ENCODE peak calls at places on chromosomes 13 and 19, in five cellular contexts. H, K, X, T and J are unnamed samples. For H3K4me1 and H3K27me3, the result is how much of the 10 kb centered on the place peaks cover.

GRCh38 chr13:29924482-29924884 is 74.1 kb upstream of the UBL3 start:
- DNase-seq in H (no peak), K (no peak), X (no peak), T (no peak), J (no peak)

GRCh38 chr13:52842440-52842839 is 6.0 kb downstream of the PCDH8 start:
- DNase-seq in H (no peak), K (no peak), X (no peak), T (no peak), J (no peak)

GRCh38 chr19:45444318-45445041 is 20.8 kb upstream of the ERCC1 start:
- DNase-seq in H (peak), K (peak), X (peak), T (peak), J (peak)

GRCh38 chr13:108927615-108928014 is 298.2 kb downstream of the MYO16 start:
- DNase-seq in H (no peak), K (no peak), X (no peak), T (no peak), J (no peak)

GRCh38 chr13:75398072-75398471 is 83.9 kb downstream of the TBC1D4 start:
- DNase-seq in H (no peak), K (no peak), X (no peak), T (no peak), J (no peak)

GRCh38 chr19:47107201-47107952 is 6.2 kb downstream of the ZC3H4 start:
- DNase-seq in H (no peak), K (no peak), X (peak), T (no peak), J (no peak)

GRCh38 chr19:29576761-29577661 is 29.1 kb upstream of the POP4 start:
- DNase-seq in H (no peak), K (no peak), X (no peak), T (no peak), J (no peak)

GRCh38 chr13:66483712-66484111 is 746.4 kb downstream of the PCDH9 start:
- DNase-seq in H (no peak), K (no peak), X (no peak), T (no peak), J (no peak)

GRCh38 chr13:66077286-66077685 is 1152.8 kb downstream of the PCDH9 start:
- DNase-seq in H (no peak), K (no peak), X (no peak), T (no peak), J (no peak)

GRCh38 chr19:38191747-38192146 is 32.3 kb downstream of the DPF1 start:
- DNase-seq in H (no peak), K (no peak), X (no peak), T (no peak), J (no peak)

GRCh38 chr19:5086725-5087439 is 118.0 kb downstream of the KDM4B start:
- DNase-seq in H (peak), K (no peak), X (no peak), T (no peak), J (no peak)

GRCh38 chr13:113002891-113003290 is 33.9 kb downstream of the MCF2L start:
- DNase-seq in H (no peak), K (no peak), X (no peak), T (no peak), J (no peak)

GRCh38 chr19:3129112-3129511 is 6.7 kb upstream of the GNA15 start:
- DNase-seq in H (no peak), K (no peak), X (no peak), T (no peak), J (no peak)

GRCh38 chr13:40537146-40537895 is 129.1 kb downstream of the FOXO1 start:
- DNase-seq in H (no peak), K (no peak), X (no peak), T (no peak), J (no peak)

GRCh38 chr13:48161530-48162179 is 66.8 kb upstream of the MED4 start:
- DNase-seq in H (peak), K (no peak), X (peak), T (no peak), J (no peak)

GRCh38 chr13:35917942-35918645 is 213.1 kb downstream of the DCLK1 start:
- DNase-seq in H (no peak), K (no peak), X (no peak), T (no peak), J (no peak)

GRCh38 chr19:39224910-39225309 is 19.9 kb downstream of the IFNL3 start:
- DNase-seq in H (no peak), K (no peak), X (no peak), T (no peak), J (no peak)

GRCh38 chr13:35720690-35721554 is 244.4 kb upstream of the MAB21L1 start:
- DNase-seq in H (peak), K (peak), X (peak), T (peak), J (no peak)

GRCh38 chr13:19834704-19835103 is 28.7 kb downstream of the ZMYM5 start:
- DNase-seq in H (no peak), K (no peak), X (no peak), T (no peak), J (no peak)

GRCh38 chr13:33017410-33017929 is 1.2 kb downstream of the KL start:
- DNase-seq in H (peak), K (peak), X (peak), T (no peak), J (no peak)

GRCh38 chr13:49272296-49272695 is 24.6 kb downstream of the CDADC1 start:
- DNase-seq in H (no peak), K (no peak), X (no peak), T (no peak), J (no peak)

GRCh38 chr13:32824061-32824460 is 192.2 kb upstream of the KL start:
- DNase-seq in H (no peak), K (no peak), X (no peak), T (no peak), J (no peak)

GRCh38 chr13:20127563-20128458 is 33.0 kb downstream of the GJA3 start:
- DNase-seq in H (peak), K (peak), X (peak), T (peak), J (no peak)

GRCh38 chr13:50355797-50356196 is 340.6 kb downstream of the KCNRG start:
- DNase-seq in H (no peak), K (no peak), X (no peak), T (no peak), J (no peak)

GRCh38 chr19:3408996-3409345 is 42.6 kb downstream of the NFIC start:
- DNase-seq in H (no peak), K (no peak), X (no peak), T (no peak), J (no peak)

GRCh38 chr13:84455143-84455905 is 573.0 kb upstream of the SLITRK1 start:
- DNase-seq in H (no peak), K (no peak), X (no peak), T (no peak), J (no peak)

GRCh38 chr13:93552596-93552995 is 326.0 kb downstream of the GPC6 start:
- DNase-seq in H (no peak), K (no peak), X (no peak), T (no peak), J (no peak)

GRCh38 chr13:33940898-33941297 is 122.9 kb downstream of the RFC3 start:
- DNase-seq in H (no peak), K (no peak), X (no peak), T (no peak), J (no peak)

GRCh38 chr13:93450226-93450625 is 223.6 kb downstream of the GPC6 start:
- DNase-seq in H (no peak), K (no peak), X (no peak), T (no peak), J (no peak)

GRCh38 chr19:9914001-9914314 is 22.4 kb downstream of the OLFM2 start:
- DNase-seq in H (no peak), K (no peak), X (no peak), T (no peak), J (no peak)

GRCh38 chr13:87669379-87669978 is 1.7 kb upstream of the SLITRK5 start:
- DNase-seq in H (no peak), K (no peak), X (no peak), T (no peak), J (no peak)

GRCh38 chr19:21484631-21485030 is 20.8 kb upstream of the ZNF429 start:
- DNase-seq in H (no peak), K (no peak), X (no peak), T (no peak), J (no peak)

GRCh38 chr13:31824705-31825512 is 85.6 kb downstream of the RXFP2 start:
- DNase-seq in H (no peak), K (no peak), X (no peak), T (no peak), J (no peak)

GRCh38 chr13:80244574-80244973 is 96.4 kb downstream of the SPRY2 start:
- DNase-seq in H (no peak), K (no peak), X (no peak), T (no peak), J (no peak)

GRCh38 chr13:102392810-102393209 is 9.0 kb downstream of the FGF14 start:
- DNase-seq in H (no peak), K (no peak), X (no peak), T (no peak), J (no peak)

GRCh38 chr19:17095141-17095919 is 19.8 kb downstream of the MYO9B start:
- DNase-seq in H (peak), K (peak), X (no peak), T (no peak), J (no peak)

GRCh38 chr13:113625965-113626661 is 31.9 kb downstream of the ATP4B start:
- DNase-seq in H (no peak), K (no peak), X (no peak), T (peak), J (no peak)

GRCh38 chr13:44301639-44302015 is 72.0 kb upstream of the SERP2 start:
- DNase-seq in H (no peak), K (no peak), X (no peak), T (no peak), J (no peak)
- H3K4me1 ChIP-seq in H (half or more), K (under half), X (half or more), T (under half), J (under half)

DNA sequence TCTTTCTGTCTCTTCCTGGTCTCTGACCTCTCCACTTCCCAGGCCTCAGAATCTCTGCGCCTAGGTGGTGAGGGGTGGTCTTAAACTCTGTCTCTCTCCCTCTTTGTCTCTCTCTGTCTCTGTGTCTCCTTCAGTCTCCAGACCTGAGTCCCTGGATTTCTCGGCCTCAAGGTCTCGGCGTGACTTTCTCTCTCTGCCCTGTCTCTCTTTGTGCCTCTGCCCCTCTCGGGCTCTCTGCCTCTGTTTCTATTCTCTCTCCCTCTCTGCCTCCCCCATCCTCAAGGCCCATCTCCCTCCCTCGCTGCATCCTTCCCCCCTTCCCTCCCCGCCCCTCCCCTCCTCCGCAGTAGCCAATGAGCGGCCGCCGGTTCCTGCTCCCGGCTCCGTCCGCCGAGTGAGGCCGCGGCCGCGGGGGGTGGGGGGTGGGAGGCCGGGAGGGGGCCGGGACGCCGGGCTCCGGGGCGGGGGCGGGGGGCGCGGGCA is at the start of gene CACNG7:
- DNase-seq in H (no peak), K (no peak), X (no peak), T (no peak), J (no peak)
- H3K27me3 ChIP-seq in H (half or more), K (under half), X (under half), T (under half), J (half or more)

GRCh38 chr13:99980201-99981114 is 1.1 kb upstream of the ZIC2 start:
- DNase-seq in H (peak), K (no peak), X (peak), T (no peak), J (no peak)

GRCh38 chr13:99977912-99978780 is 3.4 kb upstream of the ZIC2 start:
- DNase-seq in H (no peak), K (no peak), X (no peak), T (no peak), J (no peak)

GRCh38 chr13:99978781-99979452 is 2.7 kb upstream of the ZIC2 start:
- DNase-seq in H (no peak), K (no peak), X (no peak), T (no peak), J (no peak)

GRCh38 chr13:99981115-99982020 is at the start of gene ZIC2:
- DNase-seq in H (no peak), K (no peak), X (no peak), T (no peak), J (no peak)

GRCh38 chr13:99979453-99980200 is 2.0 kb upstream of the ZIC2 start:
- DNase-seq in H (no peak), K (no peak), X (peak), T (no peak), J (no peak)
- TF ChIP-seq POLR2A in H (no peak), K (no peak), X (no peak), T (no peak), J (no peak)

GRCh38 chr19:1087813-1088418 is 7.3 kb downstream of the POLR2E start:
- DNase-seq in H (peak), K (no peak), X (no peak), T (no peak), J (no peak)
- H3K4me1 ChIP-seq in H (under half), K (under half), X (half or more), T (under half), J (half or more)